ENCODE peak calls at places on chromosomes 6 and 20, in seven cellular contexts. M is AG08396; R is omental fat pad; U is stimulated activated CD8-positive, alpha-beta memory T cell treated with anti-CD3 and anti-CD28 coated beads, Interleukin-4, amount 100 ng/mL, for 24 hours; V is WTC11; T is ELR; S is H4. Z is an unnamed sample.

GRCh38 chr6:120384671-120385070 is 949.6 kb downstream of the TBC1D32 start:
- DNase-seq in M (no peak), R (no peak), U (no peak), V (no peak), T (no peak), S (no peak), Z (no peak)

GRCh38 chr20:23995905-23996666 is 7.5 kb upstream of the GGTLC1 start:
- DNase-seq in M (peak; percentile 38), R (peak; percentile 51), U (peak; percentile 42), V (no peak), T (peak; percentile 48), S (no peak), Z (peak; percentile 54)

GRCh38 chr6:29737707-29738630 is 14.7 kb downstream of the HLA-F start:
- DNase-seq in M (peak; percentile 73), R (no peak), U (peak; percentile 44), V (peak; percentile 81), T (peak; percentile 72), S (peak; percentile 31), Z (peak; percentile 75)

GRCh38 chr20:49620364-49621240 is 52.7 kb upstream of the PTGIS start:
- DNase-seq in M (no peak), R (no peak), U (no peak), V (no peak), T (no peak), S (no peak), Z (no peak)

GRCh38 chr6:39189915-39190544 is 39.2 kb downstream of the KCNK5 start:
- DNase-seq in M (peak; percentile 50), R (no peak), U (no peak), V (peak; percentile 77), T (peak; percentile 52), S (peak; percentile 46), Z (no peak)

GRCh38 chr6:7087066-7087465 is 20.7 kb upstream of the RREB1 start:
- DNase-seq in M (no peak), R (no peak), U (no peak), V (no peak), T (peak; percentile 48), S (no peak), Z (no peak)

GRCh38 chr6:137416376-137417109 is 77.7 kb downstream of the OLIG3 start:
- DNase-seq in M (peak; percentile 24), R (no peak), U (no peak), V (no peak), T (peak; percentile 6), S (peak; percentile 68), Z (no peak)

GRCh38 chr20:3233131-3233990 is 5.6 kb downstream of the SLC4A11 start:
- DNase-seq in M (no peak), R (no peak), U (no peak), V (no peak), T (no peak), S (no peak), Z (no peak)

GRCh38 chr6:95091823-95092436 is 485.4 kb upstream of the MANEA start:
- DNase-seq in M (peak; percentile 6), R (no peak), U (no peak), V (no peak), T (peak; percentile 44), S (peak; percentile 58), Z (no peak)

GRCh38 chr6:145012039-145012662 is 723.2 kb downstream of the EPM2A start:
- DNase-seq in M (no peak), R (no peak), U (no peak), V (no peak), T (peak; percentile 88), S (peak; percentile 36), Z (no peak)

GRCh38 chr20:24767623-24768100 is 181.4 kb upstream of the CST7 start:
- DNase-seq in M (no peak), R (no peak), U (no peak), V (no peak), T (no peak), S (no peak), Z (no peak)

GRCh38 chr6:15912505-15912767 is 216.4 kb upstream of the MYLIP start:
- DNase-seq in M (no peak), R (no peak), U (no peak), V (no peak), T (no peak), S (no peak), Z (no peak)

GRCh38 chr20:43682446-43682845 is 15.5 kb downstream of the MYBL2 start:
- DNase-seq in M (no peak), R (no peak), U (no peak), V (no peak), T (no peak), S (no peak), Z (no peak)